ENCODE peak calls at places on chromosome 9, in seven cellular contexts. D is cardiac muscle cell, L is body of pancreas, G is MM.1S, S is suprapubic skin, F is astrocyte, C is H1. R is an unnamed sample.

GRCh38 chr9:4490705-4491620 is 695 bp downstream of the SLC1A1 start:
- DNase-seq in S (no peak), F (no peak), D (no peak), L (peak; percentile 20), G (no peak), C (peak; percentile 63), R (no peak)

GRCh38 chr9:133986774-133987454 is 5.2 kb downstream of the VAV2 start:
- DNase-seq in S (no peak), F (no peak), L (no peak), D (no peak), C (no peak), G (no peak), R (no peak)

GRCh38 chr9:123589666-123590239 is 233.8 kb downstream of the CRB2 start:
- DNase-seq in F (no peak), G (no peak), D (no peak), L (no peak), S (no peak), C (no peak), R (no peak)

GRCh38 chr9:114123031-114123977 is 24.2 kb upstream of the KIF12 start:
- DNase-seq in L (no peak), F (no peak), D (no peak), G (no peak), C (no peak), S (no peak), R (no peak)

GRCh38 chr9:111599092-111599947 is at the start of gene PTGR1:
- DNase-seq in L (peak; percentile 80), G (no peak), F (peak; percentile 85), D (peak; percentile 96), S (peak; percentile 93), C (peak; percentile 83), R (peak; percentile 39)

GRCh38 chr9:16521868-16522381 is 348.5 kb downstream of the BNC2 start:
- DNase-seq in C (no peak), S (no peak), F (peak; percentile 99), G (no peak), L (no peak), D (peak; percentile 88), R (no peak)

GRCh38 chr9:71752352-71752751 is 16.0 kb downstream of the CEMIP2 start:
- DNase-seq in G (no peak), S (no peak), D (no peak), F (no peak), L (no peak), C (no peak), R (no peak)

GRCh38 chr9:118896356-118897000 is 472.8 kb downstream of the BRINP1 start:
- DNase-seq in C (no peak), G (no peak), L (no peak), F (peak; percentile 10), D (no peak), S (no peak), R (no peak)

GRCh38 chr9:97384406-97385262 is 27.3 kb upstream of the TDRD7 start:
- DNase-seq in C (no peak), D (no peak), F (no peak), L (no peak), G (no peak), S (peak; percentile 32), R (no peak)

GRCh38 chr9:133935328-133936040 is 56.6 kb downstream of the VAV2 start:
- DNase-seq in G (no peak), L (peak; percentile 93), D (peak; percentile 90), C (no peak), S (no peak), F (peak; percentile 89), R (no peak)

GRCh38 chr9:14347408-14348224 is 33.7 kb upstream of the NFIB start:
- DNase-seq in G (no peak), D (peak; percentile 81), F (no peak), S (no peak), L (peak; percentile 54), C (peak; percentile 81), R (no peak)

GRCh38 chr9:121634800-121635261 is 16.6 kb upstream of the DAB2IP start:
- DNase-seq in C (peak; percentile 80), G (no peak), S (no peak), L (peak; percentile 42), F (no peak), D (peak; percentile 37), R (peak; percentile 53)

GRCh38 chr9:124766815-124767554 is 4.1 kb downstream of the NR6A1 start:
- DNase-seq in D (no peak), L (no peak), C (no peak), S (no peak), F (no peak), G (peak; percentile 27), R (no peak)

GRCh38 chr9:77016111-77016525 is 3.3 kb upstream of the FOXB2 start:
- DNase-seq in D (no peak), F (no peak), C (peak; percentile 74), G (no peak), S (no peak), L (no peak), R (no peak)

GRCh38 chr9:10876333-10876732 is 263.5 kb upstream of the PTPRD start:
- DNase-seq in D (peak; percentile 53), S (no peak), C (no peak), L (no peak), F (peak; percentile 6), G (no peak), R (no peak)

GRCh38 chr9:126734877-126735276 is 70.0 kb upstream of the ZBTB43 start:
- DNase-seq in G (no peak), S (no peak), F (no peak), C (no peak), L (no peak), D (no peak), R (no peak)

GRCh38 chr9:104869801-104870200 is 58.2 kb downstream of the ABCA1 start:
- DNase-seq in G (no peak), S (no peak), D (no peak), L (no peak), C (no peak), F (peak; percentile 56), R (no peak)

GRCh38 chr9:108852089-108852488 is 3.7 kb downstream of the ACTL7B start:
- DNase-seq in G (no peak), L (no peak), D (no peak), F (no peak), C (no peak), S (no peak), R (no peak)

DNA sequence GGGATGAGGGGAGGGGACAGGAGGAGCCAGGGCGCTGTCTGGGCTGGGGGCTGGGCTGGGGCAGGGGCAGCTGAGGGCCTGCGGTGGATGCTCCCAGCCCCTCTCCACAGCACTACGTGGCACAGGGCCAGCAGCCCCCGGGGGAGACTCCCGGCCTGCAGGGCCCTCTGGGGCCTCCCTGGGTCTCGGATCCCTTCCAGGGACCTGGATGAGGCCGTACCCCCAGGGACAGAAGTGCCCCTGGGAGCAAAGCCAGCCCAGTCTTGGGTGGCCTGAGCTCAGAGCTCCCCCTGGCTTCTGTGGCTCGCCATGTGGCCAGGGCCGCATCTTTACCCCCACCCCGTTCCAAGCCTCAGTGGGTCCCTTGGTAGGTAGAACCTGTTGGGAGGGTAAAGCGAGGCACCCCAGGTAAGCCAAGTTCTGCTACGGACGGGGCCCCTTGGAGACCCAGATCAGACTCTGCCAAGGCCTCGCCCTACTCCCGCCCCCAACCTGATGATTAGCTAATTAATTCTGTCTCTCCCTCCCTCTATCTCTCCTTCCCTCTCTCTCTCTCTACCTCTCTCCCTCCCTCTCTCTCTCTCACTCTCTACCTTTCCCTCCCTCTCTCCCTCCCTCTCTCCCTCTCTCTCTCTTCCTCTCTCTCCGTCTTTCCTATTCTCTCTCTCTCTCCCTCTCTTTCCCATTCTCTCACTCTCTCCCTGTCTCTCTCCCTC is 24.3 kb downstream of the KCNT1 start:
- DNase-seq in S (no peak), L (no peak), C (no peak), G (no peak), F (no peak), D (no peak), R (peak; percentile 71)
- TF ChIP-seq CTCF in S (no peak), L (no peak), C (peak; percentile 41), G (peak; percentile 17), F (no peak), D (peak; percentile 9), R (peak; percentile 57)

GRCh38 chr9:101326035-101326434 is 58.8 kb downstream of the BAAT start:
- DNase-seq in D (no peak), C (no peak), L (no peak), S (no peak), G (no peak), F (no peak), R (no peak)
- H3K4me1 ChIP-seq in D (no peaks in the 10 kb centered on the region), C (peaks cover 5% of the 10 kb centered on the region), L (peaks cover 53% of the 10 kb centered on the region), S (no peaks in the 10 kb centered on the region), G (peaks cover 12% of the 10 kb centered on the region), F (no peaks in the 10 kb centered on the region), R (no peaks in the 10 kb centered on the region)

GRCh38 chr9:131366745-131367401 is 27.0 kb upstream of the PRRC2B start:
- DNase-seq in C (peak; percentile 63), L (peak; percentile 46), S (no peak), D (peak; percentile 81), G (no peak), F (peak; percentile 80), R (peak; percentile 71)
- TF ChIP-seq CTCF in C (peak; percentile 58), L (peak; percentile 47), S (no peak), D (peak; percentile 54), G (no peak), F (peak; percentile 28), R (peak; percentile 74)

GRCh38 chr9:70156729-70157128 is 102.0 kb upstream of the SMC5 start:
- DNase-seq in S (no peak), G (no peak), F (peak; percentile 70), L (no peak), D (peak; percentile 19), C (no peak), R (no peak)
- H3K4me1 ChIP-seq in S (peaks cover 3% of the 10 kb centered on the region), G (no peaks in the 10 kb centered on the region), F (peaks cover 3% of the 10 kb centered on the region), L (no peaks in the 10 kb centered on the region), D (peaks cover 14% of the 10 kb centered on the region), C (no peaks in the 10 kb centered on the region), R (no peaks in the 10 kb centered on the region)

GRCh38 chr9:36980148-36980974 is 53.7 kb downstream of the PAX5 start:
- DNase-seq in G (no peak), L (no peak), S (no peak), D (no peak), C (peak; percentile 74), F (no peak), R (peak; percentile 83)
- TF ChIP-seq CTCF in G (peak; percentile 4), L (no peak), S (no peak), D (no peak), C (peak; percentile 61), F (no peak), R (peak; percentile 49)

DNA sequence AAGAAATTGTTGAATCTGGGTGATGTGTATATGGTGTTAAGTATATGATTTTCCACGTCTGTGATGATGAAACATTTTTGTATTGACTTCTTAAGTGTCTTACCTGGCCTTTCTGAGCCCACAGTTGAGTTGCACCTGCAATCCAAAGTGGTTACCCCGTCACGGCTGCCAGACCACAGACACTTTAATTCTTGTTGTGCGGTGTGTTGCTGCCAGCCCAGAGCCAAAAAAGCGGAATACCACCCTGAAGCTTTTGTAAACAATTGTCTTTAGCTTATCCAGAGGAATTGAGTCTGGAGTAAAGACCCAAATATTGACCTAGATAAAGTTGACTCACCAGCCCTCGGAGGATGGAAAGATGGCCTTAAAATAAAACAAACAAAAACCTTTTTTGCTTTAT is 35.1 kb downstream of the MTAP start:
- DNase-seq in D (no peak), G (no peak), S (no peak), F (peak; percentile 42), L (no peak), C (no peak), R (no peak)
- H3K4me1 ChIP-seq in D (no peaks in the 10 kb centered on the region), G (no peaks in the 10 kb centered on the region), S (no peaks in the 10 kb centered on the region), F (peaks cover 33% of the 10 kb centered on the region), L (peaks cover 6% of the 10 kb centered on the region), C (no peaks in the 10 kb centered on the region), R (no peaks in the 10 kb centered on the region)

DNA sequence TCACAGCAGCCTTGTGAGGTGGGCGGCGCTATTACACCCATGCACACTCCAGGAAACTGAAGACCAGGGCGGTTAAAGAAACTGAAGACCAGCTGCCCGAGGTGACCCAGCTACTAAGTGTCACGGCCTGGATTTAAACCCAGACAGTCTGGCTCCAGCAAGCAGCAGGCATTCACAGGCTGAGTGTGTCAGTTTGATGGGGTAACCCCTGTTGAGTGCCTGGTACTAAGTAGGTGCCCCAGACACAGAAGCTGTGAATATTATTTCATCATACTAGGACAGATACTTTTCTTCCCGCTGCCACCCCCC is 7.3 kb downstream of the ENG start:
- DNase-seq in L (no peak), G (no peak), D (no peak), C (no peak), F (no peak), S (no peak), R (no peak)
- TF ChIP-seq CTCF in L (no peak), G (no peak), D (no peak), C (no peak), F (no peak), S (no peak), R (no peak)

R was measured in BE2C.